ENCODE peak calls at places on chromosomes 13 and 19, in five cellular contexts. A is GM12878, K is K562, Z is SK-N-SH, O is HepG2. D is an unnamed sample.

GRCh38 chr13:46104868-46105267 is at the start of gene CPB2:
- DNase-seq in Z (no peak), A (no peak), O (peak), K (no peak), D (no peak)

GRCh38 chr19:39969681-39970423 is 1.1 kb upstream of the PSMC4 start:
- DNase-seq in K (no peak), O (no peak), Z (no peak), A (no peak), D (no peak)

GRCh38 chr13:107476068-107476467 is 739.3 kb downstream of the LIG4 start:
- DNase-seq in Z (no peak), O (no peak), K (no peak), A (no peak), D (no peak)

GRCh38 chr19:49920624-49921363 is 8.2 kb upstream of the ATF5 start:
- DNase-seq in A (peak), Z (no peak), O (no peak), K (no peak), D (no peak)

GRCh38 chr13:94959616-94960015 is 247.3 kb upstream of the SOX21 start:
- DNase-seq in Z (no peak), K (no peak), A (no peak), O (no peak), D (no peak)

GRCh38 chr13:82627183-82627582 is 1255.1 kb downstream of the SLITRK1 start:
- DNase-seq in A (no peak), O (no peak), K (no peak), Z (no peak), D (no peak)

GRCh38 chr19:46958542-46958941 is 61.1 kb upstream of the NPAS1 start:
- DNase-seq in Z (peak), A (no peak), K (no peak), O (peak), D (no peak)

GRCh38 chr13:42708391-42708790 is 73.0 kb upstream of the FAM216B start:
- DNase-seq in O (no peak), A (no peak), K (no peak), Z (no peak), D (no peak)

GRCh38 chr13:97125051-97125809 is 96.9 kb upstream of the MBNL2 start:
- DNase-seq in K (no peak), A (peak), Z (peak), O (peak), D (no peak)

GRCh38 chr13:68428292-68428691 is 1198.2 kb upstream of the PCDH9 start:
- DNase-seq in A (no peak), O (peak), K (no peak), Z (no peak), D (no peak)

GRCh38 chr13:25406377-25406776 is 34.6 kb downstream of the ATP8A2 start:
- DNase-seq in O (peak), Z (no peak), K (peak), A (no peak), D (no peak)

GRCh38 chr13:23509781-23510543 is 60.2 kb upstream of the TNFRSF19 start:
- DNase-seq in K (no peak), Z (no peak), O (no peak), A (no peak), D (no peak)

GRCh38 chr13:35723820-35724219 is 247.3 kb upstream of the MAB21L1 start:
- DNase-seq in K (no peak), O (peak), Z (peak), A (no peak), D (no peak)

GRCh38 chr19:28485300-28485699 is 727.7 kb downstream of the UQCRFS1 start:
- DNase-seq in O (no peak), Z (no peak), K (no peak), A (no peak), D (no peak)

GRCh38 chr19:15315101-15315500 is 17.2 kb downstream of the BRD4 start:
- DNase-seq in O (no peak), K (no peak), A (no peak), Z (no peak), D (no peak)

GRCh38 chr19:38869836-38870607 is 8.1 kb downstream of the RINL start:
- DNase-seq in Z (peak), A (no peak), O (no peak), K (no peak), D (peak)

GRCh38 chr19:23901360-23901759 is 13.3 kb upstream of the ZNF726 start:
- DNase-seq in O (no peak), Z (no peak), K (no peak), A (no peak), D (no peak)

GRCh38 chr19:4536798-4537197 is 1.8 kb upstream of the PLIN5 start:
- DNase-seq in A (no peak), O (no peak), Z (peak), K (no peak), D (no peak)

GRCh38 chr13:90902255-90902654 is 445.2 kb upstream of the MIR17HG start:
- DNase-seq in A (no peak), Z (no peak), O (no peak), K (no peak), D (no peak)

GRCh38 chr13:24622481-24622880 is 57.7 kb upstream of the ATP12A start:
- DNase-seq in A (no peak), K (no peak), O (no peak), Z (no peak), D (no peak)

GRCh38 chr13:96958286-96958891 is 35.9 kb downstream of the OXGR1 start:
- DNase-seq in O (peak), K (peak), Z (peak), A (no peak), D (no peak)

GRCh38 chr19:34838248-34838647 is 65.2 kb upstream of the ZNF599 start:
- DNase-seq in A (no peak), Z (peak), O (peak), K (peak), D (no peak)
- H3K27ac ChIP-seq in A (no peak), Z (peak), O (no peak), K (no peak), D (no peak)

GRCh38 chr13:113597386-113598080 is 13.0 kb downstream of the TFDP1 start:
- DNase-seq in Z (no peak), A (no peak), O (no peak), K (no peak), D (no peak)

GRCh38 chr13:113595131-113595530 is 10.6 kb downstream of the TFDP1 start:
- DNase-seq in O (no peak), K (no peak), A (no peak), Z (no peak), D (peak)

GRCh38 chr13:113598481-113598880 is 13.9 kb downstream of the TFDP1 start:
- DNase-seq in Z (no peak), A (no peak), O (no peak), K (no peak), D (no peak)

GRCh38 chr13:113598081-113598410 is 13.5 kb downstream of the TFDP1 start:
- DNase-seq in K (no peak), Z (no peak), A (no peak), O (no peak), D (no peak)

DNA sequence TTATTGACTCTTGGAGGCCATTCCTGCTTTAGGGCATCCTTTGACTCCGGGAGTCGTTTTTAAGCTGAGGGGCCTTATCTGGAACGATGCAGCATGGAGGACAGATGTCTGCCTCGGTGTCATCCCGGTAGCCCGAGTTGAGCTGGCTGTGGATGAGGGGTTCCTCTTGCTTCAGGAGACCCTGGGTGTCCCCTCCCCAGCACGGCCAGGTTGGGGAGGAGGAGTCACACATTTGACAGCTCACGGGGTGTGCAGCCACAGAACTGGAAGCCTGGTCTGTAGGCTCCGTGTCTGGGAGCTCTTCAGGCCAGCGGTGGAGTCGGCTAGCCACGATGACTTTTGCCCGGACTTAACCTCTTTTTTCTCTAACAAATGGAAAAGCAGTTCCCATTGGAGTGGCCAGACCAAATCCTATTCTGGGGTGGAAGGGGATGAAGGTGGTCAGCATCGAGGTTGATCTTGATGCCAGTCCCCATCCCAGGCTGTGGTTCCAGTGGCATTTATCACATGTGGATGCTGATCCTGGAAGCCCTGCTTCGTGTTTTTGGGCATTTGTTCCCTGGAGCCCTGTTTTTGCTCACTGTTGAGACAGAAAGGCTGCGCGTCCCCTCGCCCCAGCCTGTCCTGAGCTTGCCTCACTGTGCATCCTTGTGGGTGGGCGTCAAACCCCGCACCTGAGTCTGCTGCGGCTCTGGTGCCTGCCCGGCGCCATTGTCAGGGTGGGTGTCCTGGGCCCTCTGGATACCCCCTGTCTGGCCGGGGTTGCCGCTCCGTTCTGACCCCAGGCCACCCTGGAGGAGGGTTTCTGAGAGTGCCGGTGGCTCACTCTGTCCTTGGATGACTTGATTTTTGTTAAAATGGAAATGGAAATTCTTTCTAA is 12.0 kb downstream of the TFDP1 start:
- DNase-seq in O (no peak), A (no peak), K (no peak), Z (no peak), D (no peak)
- TF ChIP-seq GABPA in O (no peak), A (no peak), K (no peak), Z (no peak), D (no peak)

GRCh38 chr13:99043700-99044300 is 65.9 kb upstream of the DOCK9 start:
- DNase-seq in A (no peak), O (no peak), K (no peak), Z (no peak), D (no peak)
- TF ChIP-seq YY1 in A (no peak), O (no peak), K (no peak), Z (no peak), D (no peak)

GRCh38 chr13:111132948-111133347 is 17.8 kb downstream of the ARHGEF7 start:
- DNase-seq in K (no peak), Z (no peak), A (no peak), O (no peak), D (no peak)
- H3K27ac ChIP-seq in K (no peak), Z (no peak), A (no peak), O (no peak), D (no peak)

GRCh38 chr13:33341861-33342452 is 56.4 kb upstream of the STARD13 start:
- DNase-seq in A (no peak), K (no peak), O (no peak), Z (no peak), D (no peak)
- TF ChIP-seq GABPA in A (no peak), K (no peak), O (no peak), Z (no peak), D (no peak)

GRCh38 chr13:67076378-67076777 is 153.8 kb downstream of the PCDH9 start:
- DNase-seq in O (no peak), Z (no peak), K (no peak), A (no peak), D (no peak)
- TF ChIP-seq YY1 in O (no peak), Z (no peak), K (no peak), A (no peak), D (no peak)

GRCh38 chr13:89554801-89555200 is 1792.7 kb upstream of the MIR17HG start:
- DNase-seq in O (peak), A (no peak), K (no peak), Z (no peak), D (no peak)
- H3K27ac ChIP-seq in O (no peak), A (no peak), K (no peak), Z (no peak), D (no peak)

DNA sequence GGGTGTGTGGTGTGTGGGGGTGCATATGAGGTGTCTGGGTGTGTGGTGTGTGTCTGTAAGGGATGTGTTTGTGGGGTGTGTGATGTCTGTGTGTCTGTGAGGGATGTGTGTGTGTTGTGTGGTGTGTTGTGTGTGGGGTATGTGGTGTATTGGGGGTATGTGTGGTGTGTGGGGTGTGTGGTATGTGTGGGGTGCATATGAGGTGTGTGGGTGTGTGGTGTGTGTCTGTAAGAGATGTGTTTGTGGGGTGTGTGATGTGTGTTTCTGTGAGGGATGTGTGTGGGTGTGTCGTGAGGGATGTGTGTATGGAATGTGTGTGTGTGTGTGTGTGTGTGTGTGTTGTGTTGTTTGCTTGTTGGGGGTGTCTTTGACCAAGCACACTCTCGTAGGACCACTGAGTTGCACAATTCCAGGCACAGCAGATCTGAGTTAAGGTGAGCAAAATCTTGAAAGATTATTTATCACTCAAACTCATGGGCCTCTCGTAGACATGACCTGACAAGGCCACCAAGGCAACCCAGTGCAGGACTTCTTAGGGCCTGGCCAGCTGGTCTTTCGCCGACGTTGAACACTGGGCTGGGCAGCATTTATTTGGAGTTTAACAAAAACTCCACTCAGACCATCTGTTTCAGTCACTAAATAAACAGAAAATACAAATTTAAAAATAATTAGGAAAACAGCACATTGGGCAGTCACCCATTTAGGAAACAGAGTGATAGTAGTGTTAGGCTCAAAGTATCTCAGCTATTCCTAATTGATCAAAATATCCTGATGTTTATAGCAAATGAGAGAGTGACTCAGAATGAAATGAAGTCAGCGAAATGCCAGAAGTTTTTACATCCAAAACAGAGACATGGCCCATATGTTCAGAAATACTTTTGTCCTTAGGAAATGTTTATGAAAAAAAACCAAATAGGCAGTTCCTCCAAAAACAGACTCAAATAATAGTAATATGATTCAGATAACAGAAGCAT is 301.1 kb downstream of the FGF9 start:
- DNase-seq in A (no peak), K (no peak), Z (no peak), O (no peak), D (no peak)
- TF ChIP-seq GABPA in A (no peak), K (no peak), Z (no peak), O (no peak), D (no peak)

GRCh38 chr19:42374826-42375376 is 15.2 kb downstream of the CNFN start:
- DNase-seq in Z (no peak), O (no peak), A (no peak), K (no peak), D (no peak)
- TF ChIP-seq YY1 in Z (no peak), O (no peak), A (no peak), K (no peak), D (no peak)

GRCh38 chr19:45897413-45897812 is 5.0 kb downstream of the MYPOP start:
- DNase-seq in K (no peak), A (no peak), Z (no peak), O (no peak), D (no peak)
- H3K27ac ChIP-seq in K (no peak), A (no peak), Z (no peak), O (peak), D (no peak)